ENCODE peak calls at places on chromosome 14, in seven cellular contexts. Y, I, K, H, L, T and Z are unnamed samples.

GRCh38 chr14:67517083-67517482 is 16.0 kb upstream of the PLEKHH1 start:
- DNase-seq in H (no peak), Y (peak), L (peak), T (peak), K (no peak), I (no peak), Z (peak)

GRCh38 chr14:80587096-80587724 is 354.3 kb downstream of the CEP128 start:
- DNase-seq in H (no peak), K (no peak), L (no peak), Y (no peak), I (no peak), T (peak), Z (no peak)

GRCh38 chr14:50045837-50046236 is 70.5 kb downstream of the VCPKMT start:
- DNase-seq in Y (no peak), K (no peak), L (no peak), T (no peak), H (no peak), I (no peak), Z (no peak)

GRCh38 chr14:61090432-61091216 is 109.6 kb downstream of the SLC38A6 start:
- DNase-seq in K (no peak), T (no peak), H (no peak), L (no peak), I (no peak), Y (no peak), Z (no peak)

GRCh38 chr14:89013098-89013504 is 188.7 kb downstream of the TTC8 start:
- DNase-seq in L (no peak), I (peak), T (peak), H (no peak), K (no peak), Y (no peak), Z (no peak)

GRCh38 chr14:92785601-92786426 is 8.3 kb upstream of the GOLGA5 start:
- DNase-seq in H (no peak), L (peak), K (no peak), Y (no peak), T (peak), I (no peak), Z (no peak)

GRCh38 chr14:83309833-83310232 is 1776.2 kb upstream of the SEL1L start:
- DNase-seq in H (no peak), K (no peak), I (no peak), Y (no peak), L (no peak), T (no peak), Z (no peak)

GRCh38 chr14:99821519-99822165 is 28.4 kb downstream of the EML1 start:
- DNase-seq in K (no peak), Y (no peak), H (no peak), L (no peak), I (no peak), T (peak), Z (no peak)

GRCh38 chr14:74459289-74459946 is 33.4 kb upstream of the SYNDIG1L start:
- DNase-seq in H (no peak), L (no peak), T (peak), Y (no peak), K (no peak), I (no peak), Z (no peak)

GRCh38 chr14:50070230-50070629 is 46.1 kb downstream of the VCPKMT start:
- DNase-seq in L (no peak), Y (no peak), H (no peak), T (no peak), K (no peak), I (no peak), Z (no peak)

GRCh38 chr14:34539407-34540180 is at the start of gene EAPP:
- DNase-seq in L (peak), H (peak), K (peak), T (peak), Y (peak), I (peak), Z (peak)